ENCODE peak calls at places on chromosomes 16 and 17, in ten cellular contexts. N is CD8-positive, alpha-beta T cell; A is ovary; O is uterus; W is HepG2; E is aorta; X is fibroblast of lung; Y is transverse colon; I is OCI-LY7; U is CD4-positive, alpha-beta memory T cell. H is an unnamed sample. For H3K9me3 and H3K36me3, the result is how much of the 10 kb centered on the place peaks cover.

GRCh38 chr17:74123350-74123749 is 80.1 kb upstream of the RPL38 start:
- DNase-seq in O (no peak), N (no peak), X (peak), I (no peak), Y (no peak), U (no peak), E (no peak), A (no peak), W (no peak), H (no peak)

GRCh38 chr17:39740357-39741111 is 2.8 kb downstream of the GRB7 start:
- DNase-seq in N (no peak), Y (peak), A (no peak), U (no peak), E (peak), I (no peak), W (peak), X (peak), O (peak), H (no peak)

GRCh38 chr17:75722076-75722475 is 817 bp downstream of the ITGB4 start:
- DNase-seq in U (no peak), I (no peak), W (no peak), O (no peak), X (no peak), N (no peak), A (no peak), Y (peak), E (no peak), H (no peak)

GRCh38 chr17:42241871-42242270 is 34.3 kb downstream of the STAT5B start:
- DNase-seq in X (no peak), O (no peak), W (no peak), I (no peak), U (no peak), A (no peak), E (no peak), N (no peak), Y (no peak), H (no peak)

GRCh38 chr17:66357037-66357436 is 54.6 kb downstream of the PRKCA start:
- DNase-seq in U (no peak), N (no peak), X (peak), Y (no peak), O (no peak), E (no peak), A (no peak), W (no peak), I (no peak), H (no peak)

GRCh38 chr16:30414159-30414558 is 6.8 kb downstream of the ZNF771 start:
- DNase-seq in A (no peak), X (no peak), I (no peak), N (no peak), O (no peak), U (no peak), E (no peak), W (no peak), Y (no peak), H (no peak)

GRCh38 chr17:81852237-81852636 is 8.1 kb downstream of the P4HB start:
- DNase-seq in N (no peak), U (no peak), O (no peak), I (no peak), E (no peak), A (no peak), W (no peak), X (no peak), Y (no peak), H (no peak)

GRCh38 chr17:79657861-79658810 is 47.3 kb upstream of the RBFOX3 start:
- DNase-seq in Y (no peak), U (no peak), E (no peak), N (no peak), X (no peak), I (no peak), O (no peak), A (peak), W (no peak), H (no peak)

GRCh38 chr17:42337442-42337841 is 49.1 kb downstream of the STAT5A start:
- DNase-seq in O (no peak), W (no peak), N (peak), U (peak), I (no peak), Y (peak), E (no peak), X (peak), A (no peak), H (peak)

GRCh38 chr17:1999557-2000251 is 25.4 kb downstream of the RTN4RL1 start:
- DNase-seq in N (no peak), Y (peak), A (peak), X (peak), O (no peak), U (no peak), I (no peak), E (peak), W (peak), H (no peak)

GRCh38 chr16:70454221-70455034 is at the start of gene FCSK:
- DNase-seq in E (peak), N (peak), U (peak), W (peak), I (peak), Y (peak), O (peak), A (peak), X (peak), H (peak)

DNA sequence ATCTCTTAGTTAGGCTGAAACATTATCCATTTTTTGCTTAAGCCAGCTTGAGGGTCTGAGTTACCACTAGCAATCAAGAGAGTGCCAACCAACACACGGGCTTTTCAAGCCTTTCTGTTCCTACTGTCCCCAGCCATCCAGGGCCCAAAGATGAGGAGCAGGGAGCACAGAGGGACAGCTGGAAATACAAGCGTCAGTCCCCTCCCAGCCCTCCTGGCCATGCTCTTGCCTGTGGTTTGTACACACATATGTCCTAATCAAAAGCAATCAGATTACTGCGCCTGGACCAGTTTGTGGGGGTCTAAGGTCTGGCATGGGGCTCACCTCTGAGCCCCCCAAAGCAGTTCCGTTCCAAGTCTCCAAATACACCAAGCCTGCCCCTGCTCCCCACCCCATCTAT is 3.5 kb downstream of the CORO7 start:
- DNase-seq in A (no peak), X (no peak), Y (no peak), N (no peak), I (no peak), O (no peak), U (no peak), W (no peak), E (no peak), H (no peak)
- H3K27ac ChIP-seq in A (no peak), X (no peak), Y (no peak), N (no peak), I (no peak), O (no peak), U (peak), W (no peak), E (no peak), H (peak)

DNA sequence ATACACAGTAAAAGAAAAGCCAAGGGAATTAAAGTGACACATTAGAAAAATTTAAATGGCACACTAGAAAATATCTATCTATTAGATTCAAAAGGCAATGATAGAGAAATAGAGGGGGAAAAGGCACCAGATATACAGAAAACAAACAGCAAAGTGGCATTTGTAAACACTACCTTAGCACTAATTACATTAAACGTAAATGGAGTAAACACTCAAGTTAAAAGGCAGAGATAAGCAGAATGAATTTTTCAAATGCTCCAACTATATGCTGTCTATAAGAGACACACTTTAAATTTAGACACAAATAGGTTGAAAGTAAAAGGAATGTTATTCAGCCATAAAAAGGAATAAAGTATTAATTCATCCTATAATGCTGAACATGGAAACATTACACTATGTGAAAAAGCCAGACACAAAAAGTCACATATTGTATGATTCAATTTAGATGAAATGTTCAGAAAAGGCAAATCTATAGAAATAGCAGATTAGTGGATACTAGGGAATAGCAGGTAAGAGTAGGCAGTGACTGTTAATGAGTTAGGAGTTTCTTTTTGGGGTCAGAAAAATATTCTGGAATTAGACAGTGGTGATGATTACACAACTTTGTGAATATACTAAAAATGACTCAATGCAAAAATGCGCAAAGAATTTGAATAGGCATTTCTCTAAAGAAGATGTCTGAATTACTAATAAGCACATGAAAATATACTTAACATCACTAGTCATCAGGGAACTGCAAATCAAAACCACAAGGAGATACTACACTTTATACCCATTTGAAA is 92.4 kb downstream of the BRIP1 start:
- DNase-seq in U (no peak), W (no peak), I (no peak), E (no peak), A (no peak), X (peak), N (no peak), O (no peak), Y (no peak), H (no peak)
- H3K9me3 ChIP-seq in U (under half), W (under half), I (under half), E (under half), A (under half), X (under half), N (under half), O (under half), Y (under half), H (under half)

GRCh38 chr16:69314534-69314933 is 3.4 kb downstream of the VPS4A start:
- DNase-seq in N (no peak), I (no peak), W (no peak), O (peak), X (no peak), E (peak), Y (no peak), U (no peak), A (no peak), H (no peak)
- H3K36me3 ChIP-seq in N (under half), I (half or more), W (under half), O (under half), X (under half), E (under half), Y (under half), U (half or more), A (under half), H (under half)

GRCh38 chr16:49837673-49838360 is 18.1 kb downstream of the ZNF423 start:
- DNase-seq in W (no peak), X (no peak), E (no peak), Y (no peak), U (no peak), A (no peak), I (no peak), O (no peak), N (no peak), H (no peak)
- H3K27ac ChIP-seq in W (no peak), X (no peak), E (no peak), Y (peak), U (no peak), A (peak), I (no peak), O (peak), N (no peak), H (no peak)

GRCh38 chr16:35575432-35575821 is 2116.0 kb downstream of the TP53TG3F start:
- DNase-seq in X (no peak), Y (no peak), O (no peak), E (no peak), A (no peak), U (no peak), W (no peak), N (no peak), I (no peak), H (no peak)
- H3K9me3 ChIP-seq in X (under half), Y (under half), O (under half), E (under half), A (under half), U (under half), W (half or more), N (under half), I (under half), H (under half)

GRCh38 chr16:12305081-12305596 is 328.6 kb downstream of the SNX29 start:
- DNase-seq in A (no peak), N (no peak), X (no peak), E (no peak), U (no peak), W (no peak), I (no peak), O (no peak), Y (no peak), H (no peak)

GRCh38 chr16:12300490-12300889 is 324.0 kb downstream of the SNX29 start:
- DNase-seq in E (no peak), W (no peak), X (no peak), U (no peak), N (no peak), I (no peak), O (peak), Y (no peak), A (peak), H (no peak)

GRCh38 chr16:12300946-12301500 is 324.5 kb downstream of the SNX29 start:
- DNase-seq in X (no peak), Y (no peak), E (no peak), I (no peak), A (no peak), N (no peak), U (no peak), W (no peak), O (peak), H (no peak)

GRCh38 chr16:12305847-12306246 is 329.3 kb downstream of the SNX29 start:
- DNase-seq in W (no peak), O (no peak), A (no peak), X (no peak), U (no peak), I (no peak), Y (no peak), E (no peak), N (no peak), H (no peak)

GRCh38 chr16:12303649-12304048 is 327.1 kb downstream of the SNX29 start:
- DNase-seq in X (no peak), Y (no peak), A (peak), E (no peak), N (no peak), W (no peak), I (no peak), U (no peak), O (peak), H (no peak)
- H3K36me3 ChIP-seq in X (under half), Y (under half), A (under half), E (under half), N (under half), W (under half), I (under half), U (under half), O (under half), H (under half)

GRCh38 chr16:87200637-87201036 is 116.6 kb downstream of the C16orf95 start:
- DNase-seq in Y (no peak), N (no peak), E (no peak), W (no peak), A (no peak), X (no peak), O (no peak), U (no peak), I (no peak), H (no peak)
- H3K27ac ChIP-seq in Y (no peak), N (no peak), E (no peak), W (no peak), A (no peak), X (peak), O (no peak), U (no peak), I (no peak), H (no peak)